ENCODE peak calls at places on chromosomes 12 and 14, in nine cellular contexts. H is transverse colon, X is HepG2, T is ovary, J is A549, F is sigmoid colon, Q is upper lobe of left lung, G is K562, W is SK-N-SH. P is an unnamed sample.

GRCh38 chr14:93011650-93012317 is 88.8 kb downstream of the CHGA start:
- DNase-seq in W (no peak), T (no peak), G (no peak), F (no peak), Q (no peak), J (no peak), H (no peak), X (no peak), P (no peak)

GRCh38 chr12:6635375-6635855 is 344 bp downstream of the LPAR5 start:
- DNase-seq in H (no peak), Q (no peak), W (peak; percentile 73), F (no peak), G (peak; percentile 49), X (no peak), T (no peak), J (no peak), P (no peak)

GRCh38 chr12:19739195-19739776 is 300.0 kb downstream of the AEBP2 start:
- DNase-seq in X (peak; percentile 41), J (peak; percentile 50), G (peak; percentile 34), H (peak; percentile 16), F (no peak), Q (no peak), W (peak; percentile 44), T (peak; percentile 36), P (no peak)

GRCh38 chr12:121364657-121365265 is 12.6 kb upstream of the ANAPC5 start:
- DNase-seq in F (no peak), J (no peak), T (no peak), X (no peak), Q (no peak), H (no peak), G (no peak), W (no peak), P (no peak)

GRCh38 chr12:109710279-109710746 is 3.3 kb upstream of the FAM222A start:
- DNase-seq in W (no peak), F (no peak), T (no peak), G (no peak), J (no peak), H (no peak), Q (no peak), X (no peak), P (no peak)

GRCh38 chr12:57896139-57896436 is 45.3 kb upstream of the ATP23 start:
- DNase-seq in H (no peak), X (no peak), G (no peak), Q (no peak), F (no peak), T (peak; percentile 62), J (no peak), W (no peak), P (no peak)

GRCh38 chr12:116140559-116140958 is 136.9 kb downstream of the MED13L start:
- DNase-seq in W (no peak), X (no peak), J (no peak), Q (no peak), F (no peak), G (no peak), T (no peak), H (no peak), P (no peak)

GRCh38 chr14:79659995-79660975 is 551.0 kb downstream of the DIO2 start:
- DNase-seq in X (no peak), G (no peak), W (no peak), J (no peak), H (no peak), F (no peak), Q (no peak), T (no peak), P (no peak)

GRCh38 chr12:123942277-123942653 is 30.4 kb downstream of the CCDC92 start:
- DNase-seq in G (no peak), H (no peak), T (no peak), F (no peak), W (no peak), Q (no peak), X (no peak), J (no peak), P (no peak)

GRCh38 chr14:21940887-21941855 is 267.6 kb upstream of the OR4E1 start:
- DNase-seq in X (peak; percentile 55), G (peak; percentile 15), W (peak; percentile 9), Q (peak; percentile 10), F (no peak), T (no peak), H (no peak), J (peak; percentile 18), P (no peak)

GRCh38 chr12:15931590-15932053 is 20.5 kb downstream of the DERA start:
- DNase-seq in J (no peak), X (peak; percentile 44), W (no peak), T (no peak), F (no peak), Q (no peak), H (no peak), G (peak; percentile 11), P (no peak)

GRCh38 chr12:53050426-53051057 is 677 bp downstream of the TNS2 start:
- DNase-seq in Q (no peak), T (no peak), W (no peak), H (peak; percentile 7), J (no peak), F (no peak), X (no peak), G (no peak), P (no peak)

GRCh38 chr14:100592972-100593371 is 5.8 kb upstream of the BEGAIN start:
- DNase-seq in H (no peak), W (peak; percentile 24), Q (no peak), X (no peak), T (no peak), F (peak; percentile 40), G (no peak), J (no peak), P (no peak)

GRCh38 chr14:100591453-100592371 is 4.5 kb upstream of the BEGAIN start:
- DNase-seq in J (no peak), F (peak; percentile 50), W (peak; percentile 17), H (no peak), T (no peak), G (no peak), X (no peak), Q (no peak), P (no peak)

GRCh38 chr14:100593751-100594624 is 6.8 kb upstream of the BEGAIN start:
- DNase-seq in G (no peak), W (no peak), T (no peak), Q (peak; percentile 77), X (no peak), J (no peak), F (peak; percentile 37), H (no peak), P (no peak)

GRCh38 chr14:100590726-100591452 is 3.7 kb upstream of the BEGAIN start:
- DNase-seq in T (no peak), H (peak; percentile 3), W (peak; percentile 16), Q (peak; percentile 47), G (no peak), J (no peak), X (no peak), F (peak; percentile 40), P (no peak)

DNA sequence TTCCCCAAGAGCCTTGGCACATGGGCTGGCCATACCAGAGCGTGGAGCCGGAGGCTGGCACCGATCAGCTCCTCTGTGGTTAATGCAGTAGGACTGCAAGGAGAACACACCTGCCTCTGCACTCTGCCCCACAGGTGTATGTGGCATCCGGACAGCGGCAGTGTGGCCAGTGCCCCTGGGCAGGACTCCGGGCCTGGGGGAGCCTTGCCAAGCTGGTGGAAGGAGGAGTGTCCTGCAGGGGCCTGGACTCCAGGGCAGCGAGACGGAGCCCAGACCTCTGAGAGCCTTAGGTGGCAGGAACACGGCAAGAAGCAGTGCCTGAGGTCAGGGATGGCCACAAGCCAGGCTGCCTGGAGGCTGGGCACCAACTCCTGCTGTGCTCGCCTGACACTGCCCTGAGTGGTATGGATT is 5.2 kb upstream of the BEGAIN start:
- DNase-seq in X (no peak), Q (peak; percentile 79), H (no peak), G (no peak), W (no peak), T (no peak), J (no peak), F (peak; percentile 54), P (no peak)
- TF ChIP-seq EP300 in X (no peak), Q (no peak), H (no peak), G (no peak), W (no peak), T (no peak), J (no peak), F (no peak), P (no peak)

GRCh38 chr12:46027172-46027571 is 36.8 kb upstream of the SCAF11 start:
- DNase-seq in W (no peak), X (no peak), H (no peak), T (no peak), J (no peak), F (no peak), G (no peak), Q (no peak), P (no peak)
- H3K9me3 ChIP-seq in W (peaks cover 15% of the 10 kb centered on the region), X (peaks cover 28% of the 10 kb centered on the region), H (peaks cover 5% of the 10 kb centered on the region), T (no peaks in the 10 kb centered on the region), J (peaks cover 39% of the 10 kb centered on the region), F (no peaks in the 10 kb centered on the region), G (no peaks in the 10 kb centered on the region), Q (peaks cover 28% of the 10 kb centered on the region), P (no peaks in the 10 kb centered on the region)

DNA sequence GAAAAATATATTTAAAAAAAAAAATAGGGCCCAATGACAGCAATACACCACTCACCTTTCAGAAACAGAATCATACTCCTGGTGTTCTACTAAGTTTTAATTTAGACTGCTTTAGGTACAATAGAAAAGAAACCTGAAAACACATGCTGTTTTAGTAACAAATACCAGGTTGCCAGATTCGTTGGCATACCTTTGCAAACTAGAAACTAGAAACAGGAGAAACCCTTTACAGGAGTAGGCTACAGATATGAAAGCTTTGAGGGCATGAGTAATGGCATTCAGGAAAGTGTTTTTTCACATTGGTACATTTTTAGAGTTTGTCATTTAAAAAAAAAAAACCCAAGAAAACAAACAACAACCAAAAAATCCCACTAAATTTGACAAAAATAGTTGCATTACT is 4.1 kb downstream of the SIX1 start:
- DNase-seq in W (no peak), X (no peak), F (no peak), J (no peak), G (no peak), T (no peak), H (no peak), Q (no peak), P (no peak)
- H3K27ac ChIP-seq in W (peak overlapping the region; percentile 28), X (no peak overlapping the region), F (no peak overlapping the region), J (no peak overlapping the region), G (no peak overlapping the region), T (no peak overlapping the region), H (no peak overlapping the region), Q (no peak overlapping the region), P (no peak overlapping the region)

DNA sequence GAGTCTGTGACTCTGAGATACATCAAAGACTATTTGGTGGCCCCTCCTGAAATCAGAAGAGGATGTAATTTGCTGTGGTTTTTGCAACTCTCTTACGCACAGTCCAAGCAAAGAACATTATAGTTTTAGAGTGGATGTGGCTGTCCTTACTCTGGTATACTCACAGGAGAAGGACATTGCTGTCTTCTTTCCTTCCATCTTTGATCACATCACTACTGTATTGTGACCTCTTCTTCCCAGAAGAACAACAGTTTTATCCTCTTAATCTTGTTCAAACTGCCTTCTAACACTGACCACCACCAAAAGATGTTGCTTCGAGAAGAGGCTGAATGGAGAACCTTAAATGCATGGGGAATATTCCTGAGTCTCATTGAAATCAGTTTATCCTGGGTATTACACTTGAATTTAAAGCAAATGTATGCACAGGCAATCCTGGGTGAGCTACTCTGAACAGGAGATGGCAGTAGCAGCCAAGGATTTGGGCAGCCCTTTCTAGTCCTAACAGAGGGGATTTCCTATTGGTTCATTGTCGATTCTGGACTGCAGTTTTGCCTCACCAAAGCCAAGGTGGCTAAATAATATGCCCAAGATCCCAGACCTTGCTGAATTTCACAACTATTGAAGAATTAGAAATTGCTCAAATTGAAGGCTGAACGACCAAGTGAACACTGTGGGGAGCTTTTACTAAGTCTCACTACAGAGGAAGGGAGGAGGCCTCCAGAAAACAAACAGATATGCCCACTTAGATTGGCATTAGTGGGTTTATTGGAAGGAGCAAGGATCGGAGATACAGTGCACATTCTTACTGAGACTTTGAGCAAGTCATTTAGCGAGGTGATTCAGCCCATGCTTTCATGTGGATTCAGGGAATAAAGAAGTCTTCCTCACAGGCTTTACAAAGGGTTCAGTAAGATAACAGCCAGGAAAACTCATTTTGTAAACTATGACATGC is 282.8 kb downstream of the PAWR start:
- DNase-seq in Q (no peak), T (peak; percentile 54), G (peak; percentile 6), X (peak; percentile 74), F (peak; percentile 64), H (peak; percentile 69), J (peak; percentile 50), W (no peak), P (no peak)
- TF ChIP-seq EP300 in Q (no peak), T (no peak), G (no peak), X (no peak), F (no peak), H (no peak), J (no peak), W (no peak), P (no peak)